ENCODE peak calls at places on chromosomes 7 and 10, in six cellular contexts. One of them, this sample, is unnamed.

GRCh38 chr10:69486922-69487730 is 35.9 kb downstream of the TSPAN15 start:
- DNase-seq in GM12878: no peak
- DNase-seq in HepG2: no peak
- DNase-seq in GM12891: no peak
- DNase-seq in H1: no peak
- DNase-seq in K562: no peak
- DNase-seq in this sample: no peak

GRCh38 chr10:58511765-58512469 is 755 bp upstream of the BICC1 start:
- DNase-seq in GM12878: no peak
- DNase-seq in HepG2: peak
- DNase-seq in GM12891: no peak
- DNase-seq in H1: peak
- DNase-seq in K562: no peak
- DNase-seq in this sample: no peak

GRCh38 chr7:122535086-122535485 is 163.8 kb downstream of the RNF133 start:
- DNase-seq in GM12878: no peak
- DNase-seq in HepG2: no peak
- DNase-seq in GM12891: no peak
- DNase-seq in H1: no peak
- DNase-seq in K562: no peak
- DNase-seq in this sample: no peak

GRCh38 chr7:100677308-100678095 is 4.0 kb downstream of the GNB2 start:
- DNase-seq in GM12878: no peak
- DNase-seq in HepG2: no peak
- DNase-seq in GM12891: no peak
- DNase-seq in H1: no peak
- DNase-seq in K562: no peak
- DNase-seq in this sample: peak

GRCh38 chr7:84162584-84162983 is 32.0 kb downstream of the SEMA3A start:
- DNase-seq in GM12878: no peak
- DNase-seq in HepG2: no peak
- DNase-seq in GM12891: no peak
- DNase-seq in H1: no peak
- DNase-seq in K562: no peak
- DNase-seq in this sample: no peak

GRCh38 chr7:94295805-94296204 is 98.9 kb upstream of the COL1A2 start:
- DNase-seq in GM12878: no peak
- DNase-seq in HepG2: peak
- DNase-seq in GM12891: no peak
- DNase-seq in H1: no peak
- DNase-seq in K562: no peak
- DNase-seq in this sample: no peak

GRCh38 chr10:102644066-102644645 is at the start of gene TRIM8:
- DNase-seq in GM12878: no peak
- DNase-seq in HepG2: peak
- DNase-seq in GM12891: no peak
- DNase-seq in H1: peak
- DNase-seq in K562: peak
- DNase-seq in this sample: no peak

GRCh38 chr7:4015996-4016395 is 666.1 kb upstream of the FOXK1 start:
- DNase-seq in GM12878: no peak
- DNase-seq in HepG2: no peak
- DNase-seq in GM12891: no peak
- DNase-seq in H1: no peak
- DNase-seq in K562: no peak
- DNase-seq in this sample: no peak

GRCh38 chr10:119536508-119536837 is 6.0 kb downstream of the RGS10 start:
- DNase-seq in GM12878: no peak
- DNase-seq in HepG2: no peak
- DNase-seq in GM12891: no peak
- DNase-seq in H1: no peak
- DNase-seq in K562: no peak
- DNase-seq in this sample: no peak

GRCh38 chr10:13201132-13201531 is 33.0 kb downstream of the UCMA start:
- DNase-seq in GM12878: no peak
- DNase-seq in HepG2: no peak
- DNase-seq in GM12891: no peak
- DNase-seq in H1: no peak
- DNase-seq in K562: no peak
- DNase-seq in this sample: no peak

GRCh38 chr7:44216521-44217030 is 15.8 kb downstream of the YKT6 start:
- DNase-seq in GM12878: no peak
- DNase-seq in HepG2: no peak
- DNase-seq in GM12891: no peak
- DNase-seq in H1: peak
- DNase-seq in K562: no peak
- DNase-seq in this sample: no peak

GRCh38 chr7:30594055-30594539 is 581 bp upstream of the GARS1 start:
- DNase-seq in GM12878: peak
- DNase-seq in HepG2: peak
- DNase-seq in GM12891: peak
- DNase-seq in H1: peak
- DNase-seq in K562: peak
- DNase-seq in this sample: peak

GRCh38 chr10:92972066-92972870 is 88.3 kb upstream of the CYP26C1 start:
- DNase-seq in GM12878: no peak
- DNase-seq in HepG2: peak
- DNase-seq in GM12891: no peak
- DNase-seq in H1: no peak
- DNase-seq in K562: peak
- DNase-seq in this sample: no peak

GRCh38 chr10:63675171-63675570 is 154.0 kb downstream of the REEP3 start:
- DNase-seq in GM12878: no peak
- DNase-seq in HepG2: no peak
- DNase-seq in GM12891: no peak
- DNase-seq in H1: no peak
- DNase-seq in K562: no peak
- DNase-seq in this sample: no peak

GRCh38 chr10:91124016-91124415 is 96.4 kb upstream of the PCGF5 start:
- DNase-seq in GM12878: no peak
- DNase-seq in HepG2: peak
- DNase-seq in GM12891: no peak
- DNase-seq in H1: no peak
- DNase-seq in K562: no peak
- DNase-seq in this sample: no peak

GRCh38 chr7:519974-520458 is 370 bp upstream of the PDGFA start:
- DNase-seq in GM12878: no peak
- DNase-seq in HepG2: no peak
- DNase-seq in GM12891: no peak
- DNase-seq in H1: peak
- DNase-seq in K562: peak
- DNase-seq in this sample: no peak

GRCh38 chr7:16066805-16067459 is 354.4 kb downstream of the CRPPA start:
- DNase-seq in GM12878: no peak
- DNase-seq in HepG2: no peak
- DNase-seq in GM12891: no peak
- DNase-seq in H1: no peak
- DNase-seq in K562: no peak
- DNase-seq in this sample: no peak

GRCh38 chr7:154472332-154472731 is 420.1 kb downstream of the DPP6 start:
- DNase-seq in GM12878: no peak
- DNase-seq in HepG2: no peak
- DNase-seq in GM12891: no peak
- DNase-seq in H1: no peak
- DNase-seq in K562: no peak
- DNase-seq in this sample: no peak

GRCh38 chr7:128137096-128137655 is 103.9 kb upstream of the LEP start:
- DNase-seq in GM12878: no peak
- DNase-seq in HepG2: peak
- DNase-seq in GM12891: no peak
- DNase-seq in H1: no peak
- DNase-seq in K562: no peak
- DNase-seq in this sample: no peak

DNA sequence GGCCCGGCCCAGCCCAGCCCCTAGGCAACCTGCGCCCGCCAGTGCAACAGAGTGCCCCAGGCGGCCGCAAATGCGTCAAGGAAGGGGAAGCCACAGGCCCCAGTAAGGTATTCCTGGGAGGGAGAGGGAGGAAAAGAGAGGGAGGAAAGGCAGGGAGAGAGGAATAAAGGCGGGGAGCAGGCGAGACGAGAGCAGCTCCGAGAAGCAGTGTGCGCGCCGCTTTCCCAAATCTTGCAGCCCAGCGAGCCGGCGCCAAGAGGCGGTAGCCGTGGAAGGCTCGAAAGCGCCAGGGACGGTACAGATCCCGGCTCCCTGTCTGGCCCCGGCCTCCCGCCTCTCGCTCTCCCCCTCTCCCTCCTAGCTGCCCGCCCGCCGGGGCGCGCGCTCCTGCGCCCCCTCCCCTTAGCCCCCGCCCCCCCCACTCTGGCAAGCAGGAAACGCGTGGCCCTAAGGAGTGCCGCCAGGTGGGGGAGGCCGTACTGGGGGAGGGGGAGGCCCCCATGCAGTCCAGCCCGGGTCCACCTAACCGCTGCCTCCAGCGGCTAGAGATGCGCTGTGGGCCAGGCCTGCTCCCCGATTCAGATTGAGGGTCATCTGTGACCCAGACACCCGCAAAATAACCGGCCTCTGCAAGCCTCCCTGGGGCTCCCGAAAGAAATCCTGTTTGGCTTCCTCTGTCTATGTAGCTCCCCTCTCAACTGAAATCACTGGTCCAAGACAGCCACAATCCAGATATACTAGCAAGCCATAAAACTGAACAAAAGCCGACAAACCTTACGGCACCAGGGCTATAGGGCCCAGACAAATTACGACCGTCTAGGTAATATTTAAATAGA is 4.2 kb downstream of the HOXA10 start:
- DNase-seq in GM12878: no peak
- DNase-seq in HepG2: no peak
- DNase-seq in GM12891: no peak
- DNase-seq in H1: no peak
- DNase-seq in K562: no peak
- DNase-seq in this sample: no peak
- TF ChIP-seq POLR2A in GM12878: no peak
- TF ChIP-seq POLR2A in HepG2: no peak
- TF ChIP-seq POLR2A in GM12891: no peak
- TF ChIP-seq POLR2A in H1: no peak
- TF ChIP-seq POLR2A in K562: no peak
- TF ChIP-seq POLR2A in this sample: no peak

GRCh38 chr7:107658467-107658866 is 2.2 kb upstream of the SLC26A4 start:
- DNase-seq in GM12878: no peak
- DNase-seq in HepG2: no peak
- DNase-seq in GM12891: no peak
- DNase-seq in H1: no peak
- DNase-seq in K562: no peak
- DNase-seq in this sample: no peak

GRCh38 chr7:107659666-107660065 is 962 bp upstream of the SLC26A4 start:
- DNase-seq in GM12878: no peak
- DNase-seq in HepG2: no peak
- DNase-seq in GM12891: no peak
- DNase-seq in H1: no peak
- DNase-seq in K562: peak
- DNase-seq in this sample: no peak

GRCh38 chr7:107661081-107661864 is 645 bp downstream of the SLC26A4 start:
- DNase-seq in GM12878: no peak
- DNase-seq in HepG2: peak
- DNase-seq in GM12891: peak
- DNase-seq in H1: peak
- DNase-seq in K562: no peak
- DNase-seq in this sample: peak

GRCh38 chr7:107661865-107662379 is 1.3 kb downstream of the SLC26A4 start:
- DNase-seq in GM12878: no peak
- DNase-seq in HepG2: no peak
- DNase-seq in GM12891: no peak
- DNase-seq in H1: no peak
- DNase-seq in K562: no peak
- DNase-seq in this sample: no peak

GRCh38 chr7:107660381-107661080 is at the start of gene SLC26A4:
- DNase-seq in GM12878: no peak
- DNase-seq in HepG2: no peak
- DNase-seq in GM12891: peak
- DNase-seq in H1: peak
- DNase-seq in K562: no peak
- DNase-seq in this sample: peak
- TF ChIP-seq TAF1 in GM12878: no peak
- TF ChIP-seq TAF1 in HepG2: no peak
- TF ChIP-seq TAF1 in GM12891: no peak
- TF ChIP-seq TAF1 in H1: no peak
- TF ChIP-seq TAF1 in K562: no peak
- TF ChIP-seq TAF1 in this sample: no peak

GRCh38 chr7:5431485-5432118 is 8.0 kb upstream of the TNRC18 start:
- DNase-seq in GM12878: no peak
- DNase-seq in HepG2: no peak
- DNase-seq in GM12891: no peak
- DNase-seq in H1: no peak
- DNase-seq in K562: no peak
- DNase-seq in this sample: no peak

GRCh38 chr7:5428470-5429252 is 5.0 kb upstream of the TNRC18 start:
- DNase-seq in GM12878: no peak
- DNase-seq in HepG2: peak
- DNase-seq in GM12891: no peak
- DNase-seq in H1: no peak
- DNase-seq in K562: peak
- DNase-seq in this sample: no peak

GRCh38 chr7:5429253-5429856 is 5.7 kb upstream of the TNRC18 start:
- DNase-seq in GM12878: no peak
- DNase-seq in HepG2: peak
- DNase-seq in GM12891: no peak
- DNase-seq in H1: peak
- DNase-seq in K562: peak
- DNase-seq in this sample: peak

GRCh38 chr7:5430612-5430947 is 6.9 kb upstream of the TNRC18 start:
- DNase-seq in GM12878: no peak
- DNase-seq in HepG2: no peak
- DNase-seq in GM12891: no peak
- DNase-seq in H1: no peak
- DNase-seq in K562: no peak
- DNase-seq in this sample: no peak

GRCh38 chr7:5429857-5430611 is 6.4 kb upstream of the TNRC18 start:
- DNase-seq in GM12878: no peak
- DNase-seq in HepG2: no peak
- DNase-seq in GM12891: no peak
- DNase-seq in H1: no peak
- DNase-seq in K562: peak
- DNase-seq in this sample: no peak
- TF ChIP-seq POLR2A in GM12878: no peak
- TF ChIP-seq POLR2A in HepG2: no peak
- TF ChIP-seq POLR2A in GM12891: no peak
- TF ChIP-seq POLR2A in H1: no peak
- TF ChIP-seq POLR2A in K562: no peak
- TF ChIP-seq POLR2A in this sample: no peak

DNA sequence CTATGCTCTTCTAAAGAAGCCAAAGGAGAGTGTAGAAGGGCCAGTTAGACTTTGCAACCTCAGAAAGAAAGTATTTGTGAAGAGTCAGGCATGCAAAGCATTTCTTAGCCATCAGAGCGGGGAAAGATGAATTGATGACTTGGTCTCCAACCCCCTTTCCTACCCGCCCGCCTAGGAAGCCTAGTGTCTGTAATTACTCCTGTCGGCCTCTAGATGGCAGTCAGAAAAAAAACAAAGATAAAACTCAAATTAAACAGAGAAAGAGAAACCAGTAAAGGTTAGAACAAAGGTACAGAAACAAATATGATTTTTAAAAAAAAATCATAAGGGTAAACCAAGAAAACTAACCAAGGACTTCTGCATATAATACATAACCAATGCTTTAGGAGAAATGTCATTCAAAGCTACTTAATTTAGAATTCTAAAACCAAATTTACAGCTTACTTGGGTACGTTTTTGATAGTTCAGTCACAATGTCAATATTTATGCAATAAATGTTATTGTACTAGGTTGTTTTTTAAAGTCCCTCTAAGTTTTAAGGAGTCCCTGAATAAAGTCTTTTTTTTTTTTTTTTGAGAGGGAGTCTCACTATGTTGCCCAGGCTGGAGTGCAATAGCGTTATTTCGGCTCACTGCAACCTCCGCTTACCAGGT is 97.6 kb downstream of the LYZL1 start:
- DNase-seq in GM12878: no peak
- DNase-seq in HepG2: peak
- DNase-seq in GM12891: no peak
- DNase-seq in H1: no peak
- DNase-seq in K562: peak
- DNase-seq in this sample: no peak
- TF ChIP-seq TAF1 in GM12878: no peak
- TF ChIP-seq TAF1 in HepG2: no peak
- TF ChIP-seq TAF1 in GM12891: no peak
- TF ChIP-seq TAF1 in H1: no peak
- TF ChIP-seq TAF1 in K562: no peak
- TF ChIP-seq TAF1 in this sample: no peak